ENCODE peak calls at places on chromosome 2, in six cellular contexts. J, R, H, U, S and D are unnamed samples. For H3K36me3, H3K4me1 and H3K27me3, the result is how much of the 10 kb centered on the place peaks cover.

GRCh38 chr2:69767034-69767433 is 25.1 kb downstream of the ANXA4 start:
- DNase-seq in R (no peak), S (no peak), H (no peak), U (no peak), J (no peak), D (no peak)

GRCh38 chr2:23489471-23490400 is 104.8 kb downstream of the KLHL29 start:
- DNase-seq in R (peak), J (no peak), H (no peak), S (no peak), U (no peak), D (no peak)

GRCh38 chr2:45275235-45275805 is 266.1 kb upstream of the SIX2 start:
- DNase-seq in H (no peak), J (no peak), R (no peak), U (no peak), S (no peak), D (no peak)

GRCh38 chr2:128504242-128505149 is 185.8 kb upstream of the HS6ST1 start:
- DNase-seq in S (no peak), H (no peak), R (no peak), J (peak), U (no peak), D (no peak)

GRCh38 chr2:231200805-231201474 is 2.5 kb downstream of the ARMC9 start:
- DNase-seq in U (no peak), H (no peak), S (no peak), R (no peak), J (no peak), D (no peak)

GRCh38 chr2:233267516-233268245 is 16.2 kb downstream of the ATG16L1 start:
- DNase-seq in R (no peak), J (peak), S (no peak), U (no peak), H (peak), D (peak)

GRCh38 chr2:153179808-153180207 is 298.8 kb downstream of the RPRM start:
- DNase-seq in H (no peak), R (no peak), J (no peak), U (no peak), S (no peak), D (no peak)

GRCh38 chr2:43020990-43021677 is 205.3 kb downstream of the ZFP36L2 start:
- DNase-seq in U (no peak), R (no peak), S (no peak), J (no peak), H (no peak), D (no peak)

GRCh38 chr2:236317938-236318396 is 53.8 kb upstream of the ASB18 start:
- DNase-seq in U (peak), H (no peak), R (no peak), S (peak), J (peak), D (no peak)

GRCh38 chr2:172086349-172087190 is 1.3 kb downstream of the DLX1 start:
- DNase-seq in S (no peak), R (peak), H (peak), J (no peak), U (no peak), D (peak)

GRCh38 chr2:156437272-156437671 is 1.1 kb downstream of the GPD2 start:
- DNase-seq in R (no peak), S (no peak), H (no peak), J (peak), U (no peak), D (no peak)

GRCh38 chr2:168910330-168910729 is 9.2 kb downstream of the G6PC2 start:
- DNase-seq in S (no peak), U (no peak), J (no peak), R (no peak), H (no peak), D (no peak)

GRCh38 chr2:27496357-27497287 is at the start of gene GCKR:
- DNase-seq in U (no peak), S (no peak), H (no peak), J (peak), R (peak), D (no peak)

GRCh38 chr2:218954541-218955300 is 4.7 kb upstream of the CDK5R2 start:
- DNase-seq in R (no peak), S (no peak), H (no peak), J (no peak), U (no peak), D (no peak)

GRCh38 chr2:121075006-121075545 is 209.9 kb downstream of the TFCP2L1 start:
- DNase-seq in H (no peak), R (no peak), J (peak), S (no peak), U (no peak), D (no peak)

GRCh38 chr2:136905779-136906178 is 140.4 kb downstream of the THSD7B start:
- DNase-seq in J (no peak), H (no peak), U (no peak), S (no peak), R (no peak), D (no peak)

GRCh38 chr2:166494140-166494544 is at the start of gene SCN7A:
- DNase-seq in R (peak), J (no peak), S (peak), H (no peak), U (peak), D (no peak)

GRCh38 chr2:119290859-119291587 is 67.4 kb downstream of the STEAP3 start:
- DNase-seq in H (no peak), S (peak), J (peak), U (peak), R (peak), D (peak)

GRCh38 chr2:226798422-226799210 is 1.0 kb downstream of the IRS1 start:
- DNase-seq in J (peak), H (peak), S (peak), R (peak), U (peak), D (peak)

GRCh38 chr2:173854840-173855239 is 110.3 kb downstream of the SP3 start:
- DNase-seq in H (no peak), U (no peak), R (no peak), J (no peak), S (no peak), D (no peak)

GRCh38 chr2:170996316-170996715 is 67.3 kb downstream of the GORASP2 start:
- DNase-seq in H (no peak), S (no peak), U (no peak), J (no peak), R (no peak), D (no peak)

GRCh38 chr2:170986566-170987258 is 57.7 kb downstream of the GORASP2 start:
- DNase-seq in H (no peak), U (no peak), R (peak), J (no peak), S (no peak), D (no peak)

GRCh38 chr2:170991398-170992185 is 62.5 kb downstream of the GORASP2 start:
- DNase-seq in S (no peak), H (no peak), R (no peak), U (no peak), J (no peak), D (no peak)
- H3K36me3 ChIP-seq in S (half or more), H (half or more), R (under half), U (under half), J (half or more), D (under half)

GRCh38 chr2:174931724-174932123 is 73.5 kb downstream of the CHN1 start:
- DNase-seq in U (no peak), R (no peak), H (no peak), S (no peak), J (no peak), D (no peak)
- H3K4me1 ChIP-seq in U (under half), R (under half), H (under half), S (under half), J (under half), D (under half)

GRCh38 chr2:240068193-240068592 is 14.9 kb upstream of the OR6B3 start:
- DNase-seq in S (no peak), R (no peak), U (no peak), H (no peak), J (no peak), D (no peak)
- H3K27me3 ChIP-seq in S (under half), R (under half), U (under half), H (under half), J (under half), D (under half)

DNA sequence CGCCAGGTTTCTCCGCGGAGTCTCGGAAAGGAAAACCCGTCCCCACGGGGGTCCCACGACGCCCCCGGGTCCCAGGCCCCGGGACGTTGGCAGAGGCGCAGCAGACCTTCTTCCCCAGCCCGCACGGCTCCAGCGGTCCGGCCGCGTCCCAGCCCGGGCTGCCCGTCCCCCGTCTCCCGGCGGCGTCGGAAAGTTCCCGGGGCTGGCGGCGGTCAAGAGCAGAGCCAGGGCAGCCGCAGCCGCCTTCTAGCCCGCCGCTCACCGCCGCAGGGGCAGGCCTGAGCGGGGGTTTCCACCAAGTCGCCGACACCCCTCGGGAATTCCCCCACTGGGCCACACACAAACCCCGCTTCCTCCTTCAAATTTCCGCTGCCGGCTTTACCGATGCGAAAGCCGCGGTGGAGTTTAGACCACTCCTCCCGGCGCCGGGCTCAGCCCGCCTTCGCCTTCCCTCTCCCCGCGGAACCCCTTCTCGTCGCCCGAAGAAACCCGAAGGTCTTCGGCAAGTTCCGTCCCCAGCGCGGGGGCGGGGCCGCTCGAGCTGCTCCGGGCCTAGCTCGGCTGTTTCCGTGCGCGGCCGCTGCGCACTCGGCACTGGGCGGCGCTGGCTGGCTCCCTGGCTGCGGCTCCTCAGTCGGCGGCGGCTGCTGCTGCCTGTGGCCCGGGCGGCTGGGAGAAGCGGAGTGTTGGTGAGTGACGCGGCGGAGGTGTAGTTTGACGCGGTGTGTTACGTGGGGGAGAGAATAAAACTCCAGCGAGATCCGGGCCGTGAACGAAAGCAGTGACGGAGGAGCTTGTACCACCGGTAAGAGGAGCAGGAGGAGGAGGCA is at the start of gene CREB1:
- DNase-seq in U (peak), R (peak), J (peak), H (peak), S (peak), D (peak)
- H3K36me3 ChIP-seq in U (under half), R (under half), J (under half), H (under half), S (under half), D (under half)

GRCh38 chr2:240990266-240990529 is 8.2 kb upstream of the SNED1 start:
- DNase-seq in H (no peak), J (peak), S (no peak), U (no peak), R (no peak), D (no peak)
- H3K4me1 ChIP-seq in H (under half), J (under half), S (under half), U (under half), R (under half), D (under half)

GRCh38 chr2:100756704-100757103 is 63.2 kb upstream of the NPAS2 start:
- DNase-seq in J (no peak), R (no peak), S (no peak), U (no peak), H (no peak), D (no peak)
- H3K27me3 ChIP-seq in J (under half), R (under half), S (under half), U (under half), H (under half), D (under half)

GRCh38 chr2:237513693-237514092 is 26.6 kb downstream of the MLPH start:
- DNase-seq in H (no peak), S (no peak), U (no peak), R (no peak), J (no peak), D (no peak)

GRCh38 chr2:237514474-237515130 is 27.6 kb downstream of the MLPH start:
- DNase-seq in S (no peak), J (no peak), H (no peak), R (no peak), U (no peak), D (no peak)

GRCh38 chr2:237511421-237511820 is 24.4 kb downstream of the MLPH start:
- DNase-seq in H (no peak), S (no peak), J (no peak), U (no peak), R (no peak), D (no peak)

GRCh38 chr2:237511885-237512405 is 24.9 kb downstream of the MLPH start:
- DNase-seq in S (no peak), H (no peak), R (no peak), J (no peak), U (no peak), D (no peak)

GRCh38 chr2:237512774-237513466 is 25.9 kb downstream of the MLPH start:
- DNase-seq in R (peak), J (peak), H (peak), S (peak), U (peak), D (peak)
- H3K36me3 ChIP-seq in R (under half), J (half or more), H (under half), S (under half), U (under half), D (under half)